ENCODE peak calls at places on chromosomes 7 and 10, in seven cellular contexts. F is HS-5; C is activated T-cell treated with anti-CD3 and anti-CD28 coated beads for 48 hours; T is glutamatergic neuron; Y is lower leg skin; Z is NCI-H1417; O is activated CD4-positive, alpha-beta T cell treated with anti-CD3 and anti-CD28 coated beads, Interleukin-2, amount 50 U/mL, for 48 hours. L is an unnamed sample.

GRCh38 chr10:131726460-131726861 is 174.3 kb upstream of the PPP2R2D start:
- DNase-seq in T (no peak), F (no peak), Y (peak; percentile 58), C (no peak), Z (peak; percentile 23), O (no peak), L (no peak)

GRCh38 chr10:78359641-78360091 is 326.0 kb downstream of the RPS24 start:
- DNase-seq in Z (peak; percentile 26), F (no peak), C (no peak), Y (no peak), O (no peak), T (no peak), L (no peak)

GRCh38 chr7:99618726-99619125 is 2.0 kb downstream of the ZSCAN25 start:
- DNase-seq in F (peak; percentile 22), C (no peak), Z (no peak), O (no peak), T (no peak), Y (peak; percentile 5), L (no peak)

GRCh38 chr10:329361-330099 is 194.3 kb downstream of the ZMYND11 start:
- DNase-seq in Z (peak; percentile 3), Y (peak; percentile 88), C (peak; percentile 12), O (peak; percentile 36), T (peak; percentile 24), F (peak; percentile 60), L (peak; percentile 91)

GRCh38 chr7:116258734-116259133 is 48.4 kb downstream of the TES start:
- DNase-seq in T (no peak), O (no peak), C (no peak), F (peak; percentile 34), Y (no peak), Z (peak; percentile 70), L (no peak)

GRCh38 chr10:18401416-18402195 is 249.8 kb downstream of the NSUN6 start:
- DNase-seq in Y (no peak), Z (no peak), T (no peak), F (no peak), C (no peak), O (no peak), L (no peak)

GRCh38 chr7:127362364-127363027 is 30.0 kb downstream of the ZNF800 start:
- DNase-seq in T (no peak), F (no peak), C (no peak), O (no peak), Y (no peak), Z (no peak), L (no peak)

GRCh38 chr10:58735087-58735486 is 222.4 kb downstream of the BICC1 start:
- DNase-seq in F (no peak), Z (no peak), O (no peak), T (no peak), Y (no peak), C (no peak), L (no peak)

GRCh38 chr7:50533849-50534248 is 31.4 kb downstream of the DDC start:
- DNase-seq in Z (peak; percentile 70), T (no peak), O (no peak), F (no peak), C (no peak), Y (no peak), L (no peak)

GRCh38 chr7:32115831-32116230 is 45.6 kb upstream of the PDE1C start:
- DNase-seq in T (no peak), O (no peak), C (no peak), Z (no peak), Y (no peak), F (peak; percentile 70), L (no peak)

GRCh38 chr10:21624951-21625350 is 90.9 kb downstream of the MLLT10 start:
- DNase-seq in C (no peak), Z (no peak), T (no peak), O (no peak), Y (no peak), F (no peak), L (no peak)

GRCh38 chr10:50453940-50454339 is 169.8 kb downstream of the SGMS1 start:
- DNase-seq in O (no peak), T (no peak), C (no peak), Z (no peak), F (no peak), Y (no peak), L (no peak)

GRCh38 chr10:46523881-46524470 is 32.5 kb downstream of the GPRIN2 start:
- DNase-seq in T (peak; percentile 15), F (peak; percentile 91), O (no peak), C (no peak), Y (no peak), Z (no peak), L (no peak)

GRCh38 chr7:20785211-20786048 is 1.3 kb downstream of the SP8 start:
- DNase-seq in F (no peak), T (peak; percentile 68), C (no peak), Z (peak; percentile 88), Y (no peak), O (no peak), L (no peak)

GRCh38 chr10:104337527-104337984 is 709 bp downstream of the ITPRIP start:
- DNase-seq in C (no peak), F (no peak), O (no peak), Z (no peak), Y (no peak), T (no peak), L (no peak)

GRCh38 chr7:40649247-40649646 is 514.4 kb downstream of the SUGCT start:
- DNase-seq in T (no peak), C (no peak), Z (no peak), F (no peak), O (no peak), Y (no peak), L (no peak)

GRCh38 chr7:67758551-67758950 is 761.9 kb downstream of the TYW1 start:
- DNase-seq in Y (no peak), O (no peak), Z (peak; percentile 8), C (no peak), T (no peak), F (no peak), L (no peak)

GRCh38 chr10:18229839-18230238 is 89.6 kb downstream of the CACNB2 start:
- DNase-seq in Y (no peak), C (no peak), Z (no peak), O (no peak), F (peak; percentile 45), T (no peak), L (no peak)

GRCh38 chr10:132232553-132232949 is 45.8 kb downstream of the DPYSL4 start:
- DNase-seq in C (peak; percentile 20), Y (peak; percentile 29), O (peak; percentile 36), Z (no peak), F (no peak), T (no peak), L (no peak)

GRCh38 chr7:79933144-79933543 is 201.5 kb upstream of the GNAI1 start:
- DNase-seq in F (peak; percentile 23), C (no peak), Z (no peak), Y (no peak), T (no peak), O (no peak), L (no peak)

GRCh38 chr10:37619336-37619735 is 238.1 kb downstream of the ZNF248 start:
- DNase-seq in T (no peak), F (no peak), Z (no peak), C (no peak), Y (no peak), O (no peak), L (no peak)

GRCh38 chr10:76657337-76658012 is 980.1 kb downstream of the KCNMA1 start:
- DNase-seq in O (no peak), Z (no peak), C (no peak), Y (no peak), F (no peak), T (no peak), L (no peak)

GRCh38 chr10:9302142-9302746 is 1247.8 kb downstream of the GATA3 start:
- DNase-seq in T (no peak), C (no peak), Z (peak; percentile 50), O (no peak), Y (no peak), F (peak; percentile 9), L (no peak)

GRCh38 chr7:150901160-150902035 is 49.1 kb downstream of the AOC1 start:
- DNase-seq in Z (peak; percentile 49), Y (no peak), T (no peak), C (no peak), O (no peak), F (no peak), L (no peak)

GRCh38 chr7:33601081-33601480 is 304.3 kb upstream of the BMPER start:
- DNase-seq in Y (no peak), Z (peak; percentile 23), F (no peak), C (no peak), O (no peak), T (no peak), L (no peak)

GRCh38 chr10:17062493-17063487 is 66.8 kb downstream of the CUBN start:
- DNase-seq in C (no peak), Y (peak; percentile 47), T (no peak), O (no peak), F (no peak), Z (peak; percentile 1), L (peak; percentile 76)

GRCh38 chr7:134927076-134927475 is 59.2 kb upstream of the AGBL3 start:
- DNase-seq in F (no peak), T (no peak), Z (no peak), Y (no peak), O (no peak), C (no peak), L (no peak)

GRCh38 chr7:104179178-104179577 is 28.6 kb downstream of the ORC5 start:
- DNase-seq in Y (no peak), F (no peak), O (no peak), T (no peak), Z (peak; percentile 8), C (no peak), L (no peak)

GRCh38 chr7:43314379-43315158 is 202.1 kb downstream of the HECW1 start:
- DNase-seq in F (no peak), T (no peak), Z (no peak), O (peak; percentile 35), C (no peak), Y (no peak), L (no peak)

GRCh38 chr7:36304099-36304425 is 85.6 kb upstream of the ANLN start:
- DNase-seq in F (no peak), Z (peak; percentile 66), Y (no peak), O (no peak), T (no peak), C (no peak), L (no peak)

GRCh38 chr7:101185258-101185839 is 5.3 kb upstream of the NAT16 start:
- DNase-seq in Y (no peak), O (no peak), Z (no peak), C (no peak), F (no peak), T (no peak), L (no peak)

GRCh38 chr7:157136372-157136771 is 2.4 kb upstream of the UBE3C start:
- DNase-seq in Y (no peak), F (peak; percentile 46), Z (peak; percentile 51), O (no peak), T (no peak), C (no peak), L (no peak)

GRCh38 chr7:129667551-129667950 is 56.0 kb downstream of the NRF1 start:
- DNase-seq in T (no peak), C (no peak), F (no peak), Z (no peak), O (no peak), Y (no peak), L (no peak)

GRCh38 chr7:115252461-115252860 is 330.6 kb downstream of the MDFIC start:
- DNase-seq in Z (no peak), T (no peak), Y (no peak), F (no peak), O (no peak), C (no peak), L (no peak)

GRCh38 chr7:594212-594913 is 74.7 kb upstream of the PDGFA start:
- DNase-seq in C (no peak), Z (no peak), T (no peak), Y (no peak), O (no peak), F (no peak), L (no peak)

GRCh38 chr10:124603376-124604213 is 140.6 kb downstream of the FAM53B start:
- DNase-seq in F (no peak), T (peak; percentile 22), Z (no peak), Y (no peak), C (no peak), O (no peak), L (no peak)

GRCh38 chr10:5551531-5552375 is 27.0 kb downstream of the CALML3 start:
- DNase-seq in Z (no peak), Y (no peak), F (no peak), C (peak; percentile 70), O (peak; percentile 78), T (no peak), L (no peak)

L was measured in right atrium auricular region.